ENCODE peak calls at places on chromosome 6, in five cellular contexts. One of them, this sample, is unnamed.
A peak's percentile ranks its signal among the peaks of the same experiment; 100 is the strongest.

GRCh38 chr6:45052325-45052724 is 275.8 kb upstream of the RUNX2 start:
- DNase-seq in bronchial epithelial cell: peak; percentile 53
- DNase-seq in activated gamma-delta T cell treated with Interleukin-2 at 50 U/mL for 16 hours: no peak
- DNase-seq in stimulated activated CD4-positive, alpha-beta T cell treated with anti-CD3 and anti-CD28 coated beads, Interleukin-15, amount 100 ng/mL, for 1 hour: no peak
- DNase-seq in NCI-H1105 treated with DMSO at 0.1 percent for 48 hours: no peak
- DNase-seq in this sample: no peak

GRCh38 chr6:150143521-150144293 is 863 bp downstream of the PPP1R14C start:
- DNase-seq in bronchial epithelial cell: no peak
- DNase-seq in NCI-H1105 treated with DMSO at 0.1 percent for 48 hours: no peak
- DNase-seq in activated gamma-delta T cell treated with Interleukin-2 at 50 U/mL for 16 hours: no peak
- DNase-seq in stimulated activated CD4-positive, alpha-beta T cell treated with anti-CD3 and anti-CD28 coated beads, Interleukin-15, amount 100 ng/mL, for 1 hour: no peak
- DNase-seq in this sample: no peak

GRCh38 chr6:43924222-43924702 is 154.3 kb downstream of the VEGFA start:
- DNase-seq in stimulated activated CD4-positive, alpha-beta T cell treated with anti-CD3 and anti-CD28 coated beads, Interleukin-15, amount 100 ng/mL, for 1 hour: no peak
- DNase-seq in bronchial epithelial cell: no peak
- DNase-seq in NCI-H1105 treated with DMSO at 0.1 percent for 48 hours: no peak
- DNase-seq in activated gamma-delta T cell treated with Interleukin-2 at 50 U/mL for 16 hours: peak; percentile 55
- DNase-seq in this sample: no peak

GRCh38 chr6:137867685-137868509 is 838 bp downstream of the TNFAIP3 start:
- DNase-seq in stimulated activated CD4-positive, alpha-beta T cell treated with anti-CD3 and anti-CD28 coated beads, Interleukin-15, amount 100 ng/mL, for 1 hour: no peak
- DNase-seq in bronchial epithelial cell: no peak
- DNase-seq in NCI-H1105 treated with DMSO at 0.1 percent for 48 hours: no peak
- DNase-seq in activated gamma-delta T cell treated with Interleukin-2 at 50 U/mL for 16 hours: peak; percentile 40
- DNase-seq in this sample: no peak

GRCh38 chr6:44556046-44556445 is 168.5 kb downstream of the CDC5L start:
- DNase-seq in NCI-H1105 treated with DMSO at 0.1 percent for 48 hours: no peak
- DNase-seq in stimulated activated CD4-positive, alpha-beta T cell treated with anti-CD3 and anti-CD28 coated beads, Interleukin-15, amount 100 ng/mL, for 1 hour: no peak
- DNase-seq in bronchial epithelial cell: peak; percentile 18
- DNase-seq in activated gamma-delta T cell treated with Interleukin-2 at 50 U/mL for 16 hours: no peak
- DNase-seq in this sample: no peak

GRCh38 chr6:134097114-134097707 is 44.8 kb upstream of the SLC2A12 start:
- DNase-seq in NCI-H1105 treated with DMSO at 0.1 percent for 48 hours: peak; percentile 81
- DNase-seq in bronchial epithelial cell: peak; percentile 55
- DNase-seq in activated gamma-delta T cell treated with Interleukin-2 at 50 U/mL for 16 hours: peak; percentile 60
- DNase-seq in stimulated activated CD4-positive, alpha-beta T cell treated with anti-CD3 and anti-CD28 coated beads, Interleukin-15, amount 100 ng/mL, for 1 hour: no peak
- DNase-seq in this sample: peak; percentile 74

GRCh38 chr6:19759117-19759880 is 77.9 kb upstream of the ID4 start:
- DNase-seq in bronchial epithelial cell: peak; percentile 92
- DNase-seq in NCI-H1105 treated with DMSO at 0.1 percent for 48 hours: no peak
- DNase-seq in activated gamma-delta T cell treated with Interleukin-2 at 50 U/mL for 16 hours: no peak
- DNase-seq in stimulated activated CD4-positive, alpha-beta T cell treated with anti-CD3 and anti-CD28 coated beads, Interleukin-15, amount 100 ng/mL, for 1 hour: no peak
- DNase-seq in this sample: no peak

GRCh38 chr6:149899926-149900619 is 2.2 kb upstream of the RAET1E start:
- DNase-seq in stimulated activated CD4-positive, alpha-beta T cell treated with anti-CD3 and anti-CD28 coated beads, Interleukin-15, amount 100 ng/mL, for 1 hour: no peak
- DNase-seq in activated gamma-delta T cell treated with Interleukin-2 at 50 U/mL for 16 hours: no peak
- DNase-seq in bronchial epithelial cell: no peak
- DNase-seq in NCI-H1105 treated with DMSO at 0.1 percent for 48 hours: no peak
- DNase-seq in this sample: no peak

GRCh38 chr6:96015321-96015790 is 418 bp upstream of the FUT9 start:
- DNase-seq in NCI-H1105 treated with DMSO at 0.1 percent for 48 hours: peak; percentile 96
- DNase-seq in stimulated activated CD4-positive, alpha-beta T cell treated with anti-CD3 and anti-CD28 coated beads, Interleukin-15, amount 100 ng/mL, for 1 hour: no peak
- DNase-seq in bronchial epithelial cell: no peak
- DNase-seq in activated gamma-delta T cell treated with Interleukin-2 at 50 U/mL for 16 hours: no peak
- DNase-seq in this sample: peak; percentile 84

GRCh38 chr6:45803071-45803470 is 212.6 kb downstream of the CLIC5 start:
- DNase-seq in bronchial epithelial cell: no peak
- DNase-seq in activated gamma-delta T cell treated with Interleukin-2 at 50 U/mL for 16 hours: no peak
- DNase-seq in stimulated activated CD4-positive, alpha-beta T cell treated with anti-CD3 and anti-CD28 coated beads, Interleukin-15, amount 100 ng/mL, for 1 hour: no peak
- DNase-seq in NCI-H1105 treated with DMSO at 0.1 percent for 48 hours: no peak
- DNase-seq in this sample: no peak

GRCh38 chr6:98924647-98925046 is 23.1 kb downstream of the FBXL4 start:
- DNase-seq in stimulated activated CD4-positive, alpha-beta T cell treated with anti-CD3 and anti-CD28 coated beads, Interleukin-15, amount 100 ng/mL, for 1 hour: no peak
- DNase-seq in activated gamma-delta T cell treated with Interleukin-2 at 50 U/mL for 16 hours: no peak
- DNase-seq in NCI-H1105 treated with DMSO at 0.1 percent for 48 hours: peak; percentile 82
- DNase-seq in bronchial epithelial cell: no peak
- DNase-seq in this sample: peak; percentile 58

GRCh38 chr6:68039641-68040311 is 595.3 kb upstream of the ADGRB3 start:
- DNase-seq in NCI-H1105 treated with DMSO at 0.1 percent for 48 hours: no peak
- DNase-seq in activated gamma-delta T cell treated with Interleukin-2 at 50 U/mL for 16 hours: no peak
- DNase-seq in stimulated activated CD4-positive, alpha-beta T cell treated with anti-CD3 and anti-CD28 coated beads, Interleukin-15, amount 100 ng/mL, for 1 hour: no peak
- DNase-seq in bronchial epithelial cell: no peak
- DNase-seq in this sample: no peak

GRCh38 chr6:71107935-71108420 is 151.1 kb upstream of the B3GAT2 start:
- DNase-seq in NCI-H1105 treated with DMSO at 0.1 percent for 48 hours: peak; percentile 95
- DNase-seq in stimulated activated CD4-positive, alpha-beta T cell treated with anti-CD3 and anti-CD28 coated beads, Interleukin-15, amount 100 ng/mL, for 1 hour: no peak
- DNase-seq in activated gamma-delta T cell treated with Interleukin-2 at 50 U/mL for 16 hours: no peak
- DNase-seq in bronchial epithelial cell: peak; percentile 81
- DNase-seq in this sample: no peak

GRCh38 chr6:33875696-33876095 is 71.9 kb upstream of the MLN start:
- DNase-seq in stimulated activated CD4-positive, alpha-beta T cell treated with anti-CD3 and anti-CD28 coated beads, Interleukin-15, amount 100 ng/mL, for 1 hour: no peak
- DNase-seq in activated gamma-delta T cell treated with Interleukin-2 at 50 U/mL for 16 hours: no peak
- DNase-seq in NCI-H1105 treated with DMSO at 0.1 percent for 48 hours: no peak
- DNase-seq in bronchial epithelial cell: no peak
- DNase-seq in this sample: no peak

GRCh38 chr6:48486876-48487275 is 375.9 kb upstream of the PTCHD4 start:
- DNase-seq in bronchial epithelial cell: no peak
- DNase-seq in stimulated activated CD4-positive, alpha-beta T cell treated with anti-CD3 and anti-CD28 coated beads, Interleukin-15, amount 100 ng/mL, for 1 hour: no peak
- DNase-seq in NCI-H1105 treated with DMSO at 0.1 percent for 48 hours: no peak
- DNase-seq in activated gamma-delta T cell treated with Interleukin-2 at 50 U/mL for 16 hours: no peak
- DNase-seq in this sample: no peak

GRCh38 chr6:139017227-139017626 is 11.3 kb upstream of the ABRACL start:
- DNase-seq in bronchial epithelial cell: no peak
- DNase-seq in NCI-H1105 treated with DMSO at 0.1 percent for 48 hours: peak; percentile 71
- DNase-seq in activated gamma-delta T cell treated with Interleukin-2 at 50 U/mL for 16 hours: no peak
- DNase-seq in stimulated activated CD4-positive, alpha-beta T cell treated with anti-CD3 and anti-CD28 coated beads, Interleukin-15, amount 100 ng/mL, for 1 hour: no peak
- DNase-seq in this sample: no peak

GRCh38 chr6:149316108-149316727 is 1.3 kb upstream of the TAB2 start:
- DNase-seq in stimulated activated CD4-positive, alpha-beta T cell treated with anti-CD3 and anti-CD28 coated beads, Interleukin-15, amount 100 ng/mL, for 1 hour: no peak
- DNase-seq in NCI-H1105 treated with DMSO at 0.1 percent for 48 hours: no peak
- DNase-seq in bronchial epithelial cell: no peak
- DNase-seq in activated gamma-delta T cell treated with Interleukin-2 at 50 U/mL for 16 hours: no peak
- DNase-seq in this sample: no peak

GRCh38 chr6:37438912-37439311 is 5.9 kb downstream of the CMTR1 start:
- DNase-seq in activated gamma-delta T cell treated with Interleukin-2 at 50 U/mL for 16 hours: no peak
- DNase-seq in NCI-H1105 treated with DMSO at 0.1 percent for 48 hours: no peak
- DNase-seq in stimulated activated CD4-positive, alpha-beta T cell treated with anti-CD3 and anti-CD28 coated beads, Interleukin-15, amount 100 ng/mL, for 1 hour: no peak
- DNase-seq in bronchial epithelial cell: no peak
- DNase-seq in this sample: no peak

GRCh38 chr6:44735631-44735963 is 348.1 kb downstream of the CDC5L start:
- DNase-seq in activated gamma-delta T cell treated with Interleukin-2 at 50 U/mL for 16 hours: no peak
- DNase-seq in NCI-H1105 treated with DMSO at 0.1 percent for 48 hours: no peak
- DNase-seq in stimulated activated CD4-positive, alpha-beta T cell treated with anti-CD3 and anti-CD28 coated beads, Interleukin-15, amount 100 ng/mL, for 1 hour: no peak
- DNase-seq in bronchial epithelial cell: peak; percentile 58
- DNase-seq in this sample: no peak

GRCh38 chr6:133392641-133393040 is 151.5 kb downstream of the EYA4 start:
- DNase-seq in NCI-H1105 treated with DMSO at 0.1 percent for 48 hours: no peak
- DNase-seq in activated gamma-delta T cell treated with Interleukin-2 at 50 U/mL for 16 hours: no peak
- DNase-seq in stimulated activated CD4-positive, alpha-beta T cell treated with anti-CD3 and anti-CD28 coated beads, Interleukin-15, amount 100 ng/mL, for 1 hour: no peak
- DNase-seq in bronchial epithelial cell: no peak
- DNase-seq in this sample: no peak